ENCODE peak calls at places on chromosomes 3 and 15, in five cellular contexts. G is GM12878, U is IMR-90, F is AG10803, V is breast epithelium. Q is an unnamed sample.

GRCh38 chr3:135992072-135992471 is 26.5 kb downstream of the PPP2R3A start:
- DNase-seq in G (no peak), U (peak), F (peak), V (no peak), Q (peak)

GRCh38 chr15:92910451-92910850 is 10.3 kb downstream of the CHD2 start:
- DNase-seq in G (no peak), U (no peak), F (no peak), V (no peak), Q (no peak)

GRCh38 chr15:48572823-48573222 is 72.7 kb downstream of the FBN1 start:
- DNase-seq in G (no peak), U (no peak), F (no peak), V (no peak), Q (no peak)

GRCh38 chr15:70713547-70714414 is 49.6 kb downstream of the UACA start:
- DNase-seq in G (no peak), U (peak), F (peak), V (no peak), Q (peak)

GRCh38 chr3:123535580-123535979 is 49.3 kb downstream of the HACD2 start:
- DNase-seq in G (no peak), U (peak), F (peak), V (no peak), Q (peak)

GRCh38 chr15:28994142-28994829 is 108.5 kb downstream of the APBA2 start:
- DNase-seq in G (no peak), U (no peak), F (no peak), V (no peak), Q (no peak)

GRCh38 chr3:119557874-119558264 is 1.5 kb downstream of the CD80 start:
- DNase-seq in G (no peak), U (no peak), F (no peak), V (no peak), Q (no peak)

GRCh38 chr15:67979281-67979680 is 74.8 kb upstream of the PIAS1 start:
- DNase-seq in G (no peak), U (no peak), F (no peak), V (no peak), Q (no peak)

GRCh38 chr15:72784233-72784876 is 797 bp upstream of the ADPGK start:
- DNase-seq in G (peak), U (peak), F (peak), V (no peak), Q (peak)

GRCh38 chr3:177816667-177817208 is 619.5 kb upstream of the TBL1XR1 start:
- DNase-seq in G (no peak), U (peak), F (peak), V (peak), Q (peak)

GRCh38 chr3:158105710-158106438 is at the start of gene SHOX2:
- DNase-seq in G (no peak), U (peak), F (peak), V (no peak), Q (peak)

GRCh38 chr15:64006642-64007041 is 39.6 kb downstream of the DAPK2 start:
- DNase-seq in G (no peak), U (no peak), F (no peak), V (peak), Q (no peak)

GRCh38 chr15:80202641-80203360 is 49.2 kb downstream of the CTXND1 start:
- DNase-seq in G (no peak), U (no peak), F (no peak), V (no peak), Q (no peak)

GRCh38 chr3:178960191-178960590 is 111.4 kb downstream of the ZMAT3 start:
- DNase-seq in G (no peak), U (peak), F (no peak), V (no peak), Q (no peak)

GRCh38 chr3:36305929-36306520 is 74.3 kb upstream of the STAC start:
- DNase-seq in G (no peak), U (no peak), F (no peak), V (no peak), Q (no peak)

GRCh38 chr3:57998366-57999283 is 9.6 kb upstream of the FLNB start:
- DNase-seq in G (no peak), U (peak), F (no peak), V (no peak), Q (no peak)

GRCh38 chr15:78726870-78727551 is 84.3 kb downstream of the ADAMTS7 start:
- DNase-seq in G (no peak), U (no peak), F (no peak), V (no peak), Q (no peak)

DNA sequence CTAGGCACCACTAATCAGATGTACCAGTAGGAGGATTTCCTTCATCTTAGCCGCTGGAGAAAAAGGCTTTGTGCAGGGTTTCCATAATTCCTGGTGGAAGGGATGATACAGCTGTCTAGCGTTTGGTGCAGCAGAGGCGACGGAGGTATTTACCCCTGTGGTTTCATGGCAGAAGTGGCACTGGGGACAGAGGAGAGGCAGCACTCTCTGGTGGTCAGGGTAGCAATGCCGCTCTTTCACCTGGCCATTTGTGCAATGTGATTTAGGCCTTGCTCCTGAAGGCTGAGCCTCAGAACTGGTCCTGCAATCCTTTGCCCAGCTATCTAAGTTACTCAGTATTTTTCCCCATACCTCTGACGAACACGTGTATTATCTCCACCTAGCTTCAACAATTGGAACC is 47.1 kb upstream of the BNIP2 start:
- DNase-seq in G (no peak), U (no peak), F (no peak), V (no peak), Q (peak)
- TF ChIP-seq CTCF in G (no peak), U (peak), F (no peak), V (no peak), Q (peak)

GRCh38 chr3:195060531-195061385 is 210.2 kb downstream of the XXYLT1 start:
- DNase-seq in G (no peak), U (no peak), F (no peak), V (no peak), Q (no peak)
- TF ChIP-seq CTCF in G (no peak), U (no peak), F (no peak), V (no peak), Q (no peak)

DNA sequence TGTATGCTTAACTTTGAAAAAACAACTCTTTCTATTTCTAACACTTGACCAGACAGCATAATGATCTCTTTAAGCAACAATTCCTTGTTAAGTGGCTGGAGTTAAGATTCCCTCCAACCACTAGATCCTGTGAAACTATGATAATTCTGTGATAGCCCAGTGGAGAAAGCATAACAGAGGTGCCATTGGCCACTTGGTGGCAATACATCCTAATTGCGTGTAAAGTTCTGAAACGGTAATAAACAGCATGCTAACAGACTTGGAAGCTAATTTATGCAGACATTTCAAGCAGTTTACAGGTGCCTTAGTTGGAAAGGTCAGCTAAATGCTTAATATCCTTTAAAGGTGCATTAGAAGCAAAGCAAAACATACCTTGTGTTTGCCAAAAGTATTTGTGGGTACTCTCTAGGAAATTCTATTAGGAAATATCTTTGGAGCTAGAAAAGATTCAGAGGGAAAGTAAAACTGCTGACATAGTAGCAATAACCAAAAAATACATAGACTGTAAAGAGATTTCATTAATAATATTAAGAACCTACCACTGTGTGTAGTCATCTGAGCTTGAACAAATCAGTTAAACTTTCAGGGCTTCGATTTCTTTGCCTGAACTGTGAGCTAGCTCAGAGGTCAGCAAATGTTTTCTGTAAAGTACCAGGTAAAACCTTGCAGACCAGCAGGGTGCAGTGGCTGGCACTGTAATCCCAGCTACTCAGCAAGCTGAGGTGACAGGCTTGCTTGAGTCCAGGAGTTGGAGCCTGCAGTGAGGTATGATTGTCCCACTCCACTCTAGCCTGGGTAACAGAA is 19.0 kb upstream of the CSTA start:
- DNase-seq in G (no peak), U (no peak), F (no peak), V (no peak), Q (no peak)
- TF ChIP-seq CTCF in G (peak), U (no peak), F (no peak), V (no peak), Q (peak)

GRCh38 chr3:138051946-138052802 is 42.2 kb downstream of the CLDN18 start:
- DNase-seq in G (no peak), U (peak), F (peak), V (no peak), Q (peak)

GRCh38 chr3:138047596-138048195 is 37.7 kb downstream of the CLDN18 start:
- DNase-seq in G (no peak), U (no peak), F (no peak), V (no peak), Q (no peak)

GRCh38 chr3:138046084-138046483 is 36.1 kb downstream of the CLDN18 start:
- DNase-seq in G (no peak), U (no peak), F (no peak), V (no peak), Q (no peak)

GRCh38 chr3:138046955-138047354 is 37.0 kb downstream of the CLDN18 start:
- DNase-seq in G (peak), U (no peak), F (no peak), V (no peak), Q (no peak)

GRCh38 chr3:138049157-138049919 is 39.4 kb downstream of the CLDN18 start:
- DNase-seq in G (no peak), U (peak), F (peak), V (no peak), Q (peak)
- TF ChIP-seq CTCF in G (peak), U (peak), F (no peak), V (no peak), Q (peak)

GRCh38 chr15:97875513-97876285 is 84.8 kb upstream of the ARRDC4 start:
- DNase-seq in G (no peak), U (no peak), F (peak), V (no peak), Q (no peak)
- TF ChIP-seq CTCF in G (no peak), U (no peak), F (peak), V (no peak), Q (no peak)

DNA sequence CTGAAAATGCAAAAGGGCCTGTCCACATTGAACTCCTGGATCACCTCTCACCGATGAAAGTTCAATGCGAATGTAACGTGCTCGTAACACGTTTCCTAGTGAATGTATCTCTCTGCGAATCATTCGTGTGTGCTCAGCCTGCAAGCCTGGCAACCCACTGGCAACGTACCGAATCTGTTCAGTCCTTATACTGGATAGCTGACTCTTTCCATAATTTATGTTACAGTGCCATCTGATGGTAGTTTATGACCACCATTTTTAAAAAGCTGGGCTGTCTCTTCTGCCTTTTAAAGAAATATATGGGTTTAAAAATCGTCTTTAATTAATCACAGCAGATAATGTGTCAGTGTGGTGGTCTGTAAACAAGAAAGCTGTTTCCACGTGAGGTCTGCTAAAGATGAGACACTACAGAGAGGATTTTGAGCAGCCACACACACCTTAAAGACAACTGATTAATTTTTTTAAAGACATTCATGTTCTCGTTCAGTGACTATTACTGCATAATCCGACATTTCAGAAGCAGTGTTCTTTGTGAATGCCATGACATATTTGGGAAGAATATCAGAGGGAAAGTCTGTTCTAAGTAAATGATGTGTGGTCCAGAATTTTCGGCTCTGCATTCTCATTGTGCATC is 69.4 kb upstream of the FOXP1 start:
- DNase-seq in G (peak), U (peak), F (peak), V (no peak), Q (peak)
- TF ChIP-seq CTCF in G (no peak), U (peak), F (peak), V (no peak), Q (peak)

GRCh38 chr15:49863431-49864205 is 242.8 kb downstream of the DTWD1 start:
- DNase-seq in G (no peak), U (peak), F (peak), V (no peak), Q (peak)
- TF ChIP-seq CTCF in G (no peak), U (no peak), F (peak), V (no peak), Q (no peak)

GRCh38 chr15:94100814-94101213 is 130.5 kb upstream of the MCTP2 start:
- DNase-seq in G (no peak), U (no peak), F (peak), V (no peak), Q (no peak)

GRCh38 chr15:94094310-94094709 is 137.1 kb upstream of the MCTP2 start:
- DNase-seq in G (no peak), U (no peak), F (no peak), V (no peak), Q (no peak)

GRCh38 chr15:94098877-94099606 is 132.3 kb upstream of the MCTP2 start:
- DNase-seq in G (no peak), U (no peak), F (peak), V (no peak), Q (no peak)

GRCh38 chr15:94097567-94097966 is 133.8 kb upstream of the MCTP2 start:
- DNase-seq in G (no peak), U (no peak), F (peak), V (no peak), Q (peak)
- TF ChIP-seq CTCF in G (no peak), U (no peak), F (no peak), V (no peak), Q (no peak)

GRCh38 chr15:61380270-61380669 is 151.2 kb upstream of the RORA start:
- DNase-seq in G (no peak), U (no peak), F (no peak), V (no peak), Q (no peak)
- TF ChIP-seq CTCF in G (no peak), U (no peak), F (no peak), V (no peak), Q (no peak)